ENCODE peak calls at places on chromosome 20, in five cellular contexts. C is neural progenitor cell, I is GM23248, W is HepG2, F is SK-N-MC. U is an unnamed sample.

GRCh38 chr20:44079291-44079690 is 107.7 kb downstream of the JPH2 start:
- DNase-seq in F (no peak), C (no peak), W (no peak), I (peak; percentile 29), U (no peak)

GRCh38 chr20:40481743-40482458 is 207.1 kb downstream of the MAFB start:
- DNase-seq in W (no peak), F (no peak), C (no peak), I (no peak), U (no peak)

GRCh38 chr20:5316188-5317158 is at the start of gene PROKR2:
- DNase-seq in C (peak; percentile 88), I (peak; percentile 4), F (no peak), W (no peak), U (no peak)

GRCh38 chr20:24703284-24703610 is 233.8 kb downstream of the SYNDIG1 start:
- DNase-seq in C (no peak), F (no peak), I (no peak), W (no peak), U (no peak)

GRCh38 chr20:13101276-13101675 is 92.5 kb downstream of the SPTLC3 start:
- DNase-seq in C (no peak), F (no peak), W (no peak), I (no peak), U (no peak)

GRCh38 chr20:15075586-15075985 is 738.2 kb upstream of the FLRT3 start:
- DNase-seq in C (peak; percentile 53), F (no peak), I (no peak), W (no peak), U (no peak)

GRCh38 chr20:52801628-52802006 is 170.5 kb upstream of the TSHZ2 start:
- DNase-seq in W (no peak), F (no peak), I (no peak), C (no peak), U (no peak)

GRCh38 chr20:41138527-41139226 is 1.3 kb downstream of the PLCG1 start:
- DNase-seq in C (peak; percentile 55), I (peak; percentile 51), W (peak; percentile 40), F (no peak), U (no peak)

GRCh38 chr20:62010551-62011402 is 54.9 kb downstream of the TAF4 start:
- DNase-seq in C (peak; percentile 80), W (peak; percentile 64), I (peak; percentile 76), F (no peak), U (peak; percentile 10)

GRCh38 chr20:29689411-29690225 is 1567.8 kb upstream of the DEFB115 start:
- DNase-seq in W (no peak), I (peak; percentile 42), F (no peak), C (no peak), U (no peak)

GRCh38 chr20:57514273-57514751 is 10.6 kb downstream of the CTCFL start:
- DNase-seq in W (peak; percentile 73), C (peak; percentile 87), I (peak; percentile 86), F (peak; percentile 30), U (peak; percentile 58)

GRCh38 chr20:56202493-56203077 is 45.9 kb upstream of the MC3R start:
- DNase-seq in C (no peak), W (peak; percentile 13), I (peak; percentile 55), F (no peak), U (no peak)

GRCh38 chr20:38630727-38631126 is 29.1 kb downstream of the ARHGAP40 start:
- DNase-seq in W (no peak), C (no peak), F (no peak), I (no peak), U (peak; percentile 10)

GRCh38 chr20:16434087-16434664 is 139.1 kb downstream of the KIF16B start:
- DNase-seq in C (peak; percentile 67), W (peak; percentile 75), F (no peak), I (peak; percentile 34), U (peak; percentile 45)

GRCh38 chr20:50510706-50511401 is 671 bp downstream of the PTPN1 start:
- DNase-seq in W (peak; percentile 57), C (peak; percentile 58), F (no peak), I (peak; percentile 41), U (no peak)

GRCh38 chr20:41650221-41650948 is 32.2 kb upstream of the CHD6 start:
- DNase-seq in I (no peak), W (no peak), C (no peak), F (no peak), U (no peak)

GRCh38 chr20:32040142-32040953 is 11.7 kb upstream of the HCK start:
- DNase-seq in C (no peak), I (no peak), W (no peak), F (no peak), U (no peak)

GRCh38 chr20:61802721-61803311 is 262.9 kb downstream of the TAF4 start:
- DNase-seq in I (no peak), F (no peak), W (no peak), C (peak; percentile 36), U (no peak)

GRCh38 chr20:3630429-3630828 is 32.8 kb downstream of the GFRA4 start:
- DNase-seq in I (no peak), C (no peak), W (no peak), F (no peak), U (no peak)
- TF ChIP-seq EZH2 in I (no peak), C (no peak), W (no peak), F (no peak), U (no peak)

DNA sequence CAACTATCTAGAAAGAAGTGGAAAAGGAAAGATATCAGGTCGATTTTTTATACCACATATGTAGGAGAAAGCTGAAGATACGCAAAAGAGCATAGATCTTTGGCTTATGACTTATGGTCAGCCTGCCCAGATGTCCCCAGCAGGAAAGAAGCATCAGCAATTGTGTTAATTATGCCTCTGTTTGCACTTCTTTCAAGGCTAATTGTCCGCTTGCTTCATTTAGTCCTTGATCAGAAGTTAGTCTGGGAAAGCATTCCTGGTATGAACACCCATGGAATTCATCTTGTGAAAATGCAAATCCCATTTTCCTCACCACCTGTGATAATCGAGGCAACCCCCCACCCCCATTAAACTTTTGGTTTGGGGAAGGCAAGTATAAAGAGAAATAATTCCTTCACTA is 62.8 kb downstream of the ATP9A start:
- DNase-seq in C (peak; percentile 41), W (no peak), F (no peak), I (no peak), U (no peak)
- H3K9ac ChIP-seq in C (no peak overlapping the region), W (no peak overlapping the region), F (no peak overlapping the region), I (no peak overlapping the region), U (no peak overlapping the region)

DNA sequence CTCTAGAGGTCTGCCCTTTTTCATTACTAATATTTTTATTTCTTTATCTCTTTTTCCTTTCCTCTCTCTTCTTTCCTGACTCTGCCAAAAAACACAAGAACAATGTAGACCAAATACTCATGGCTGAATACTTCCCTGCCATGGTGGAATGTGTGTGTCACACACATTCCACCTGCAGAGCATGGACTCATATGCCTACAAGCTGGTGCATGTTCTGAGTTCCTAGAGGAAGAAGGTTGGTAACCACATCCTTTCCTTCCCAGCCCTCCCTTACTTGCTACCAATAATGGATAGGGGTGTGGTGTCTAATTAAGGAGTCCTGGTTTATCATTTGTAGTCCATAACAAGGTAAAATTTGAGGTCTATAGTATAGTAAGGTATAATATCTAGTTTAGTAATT is 15.2 kb upstream of the CST9L start:
- DNase-seq in C (no peak), I (no peak), W (no peak), F (no peak), U (no peak)
- TF ChIP-seq EZH2 in C (no peak), I (no peak), W (no peak), F (no peak), U (no peak)

GRCh38 chr20:46683939-46684750 is 5.1 kb downstream of the TP53RK start:
- DNase-seq in C (peak; percentile 81), W (no peak), F (no peak), I (peak; percentile 85), U (no peak)
- H3K9ac ChIP-seq in C (no peak overlapping the region), W (no peak overlapping the region), F (no peak overlapping the region), I (peak overlapping the region; percentile 94), U (no peak overlapping the region)

GRCh38 chr20:46895906-46896242 is 1.2 kb downstream of the EYA2 start:
- DNase-seq in W (no peak), F (no peak), I (no peak), C (no peak), U (no peak)
- TF ChIP-seq EZH2 in W (no peak), F (no peak), I (peak; percentile 95), C (peak; percentile 51), U (no peak)

GRCh38 chr20:63930971-63931553 is 25.2 kb downstream of the UCKL1 start:
- DNase-seq in W (no peak), F (no peak), I (no peak), C (no peak), U (no peak)
- H3K9ac ChIP-seq in W (no peak overlapping the region), F (no peak overlapping the region), I (no peak overlapping the region), C (no peak overlapping the region), U (no peak overlapping the region)

U was measured in HCT116.